ENCODE peak calls at places on chromosome 19, in six cellular contexts. S is neural progenitor cell, L is fibroblast of lung, R is mammary epithelial cell, G is MM.1S, H is keratinocyte. N is an unnamed sample.

GRCh38 chr19:58520257-58520599 is 618 bp upstream of the ZBTB45 start:
- DNase-seq in R (no peak), L (no peak), H (no peak), G (no peak), S (no peak), N (no peak)

GRCh38 chr19:31223805-31224534 is 125.3 kb downstream of the TSHZ3 start:
- DNase-seq in L (peak), H (no peak), R (no peak), G (no peak), S (no peak), N (peak)

GRCh38 chr19:31535691-31536460 is 186.6 kb upstream of the TSHZ3 start:
- DNase-seq in H (no peak), S (no peak), G (no peak), R (no peak), L (no peak), N (no peak)

GRCh38 chr19:53552001-53552721 is 14.2 kb downstream of the ZNF331 start:
- DNase-seq in R (no peak), S (no peak), H (no peak), G (no peak), L (no peak), N (no peak)

GRCh38 chr19:58042709-58043340 is 9.0 kb downstream of the ZSCAN1 start:
- DNase-seq in R (no peak), S (peak), G (no peak), H (no peak), L (no peak), N (no peak)

GRCh38 chr19:42433503-42434260 is 6.5 kb upstream of the LIPE start:
- DNase-seq in G (peak), R (peak), H (no peak), L (peak), S (peak), N (no peak)

GRCh38 chr19:6753178-6754031 is 13.8 kb downstream of the SH2D3A start:
- DNase-seq in G (no peak), H (no peak), S (peak), R (no peak), L (peak), N (peak)

GRCh38 chr19:2412449-2412848 is 14.9 kb downstream of the TIMM13 start:
- DNase-seq in H (no peak), L (no peak), S (no peak), G (no peak), R (no peak), N (no peak)

GRCh38 chr19:33273881-33274662 is 28.3 kb downstream of the CEBPA start:
- DNase-seq in H (peak), L (peak), R (peak), S (no peak), G (no peak), N (peak)

GRCh38 chr19:29927944-29928669 is 13.9 kb upstream of the URI1 start:
- DNase-seq in S (peak), H (no peak), R (no peak), L (no peak), G (no peak), N (no peak)

GRCh38 chr19:11560404-11560988 is 1.5 kb upstream of the ELOF1 start:
- DNase-seq in G (peak), H (no peak), R (peak), S (peak), L (peak), N (peak)

GRCh38 chr19:52889931-52890330 is 7.5 kb downstream of the ZNF320 start:
- DNase-seq in R (no peak), L (no peak), H (no peak), S (no peak), G (no peak), N (no peak)

GRCh38 chr19:3145909-3146676 is 10.3 kb downstream of the GNA15 start:
- DNase-seq in H (no peak), G (no peak), L (no peak), S (peak), R (no peak), N (no peak)

GRCh38 chr19:55086730-55087541 is 11.3 kb downstream of the EPS8L1 start:
- DNase-seq in G (no peak), L (peak), H (no peak), S (peak), R (no peak), N (peak)

GRCh38 chr19:50777830-50778303 is 7.6 kb downstream of the GPR32 start:
- DNase-seq in S (peak), L (no peak), H (no peak), G (no peak), R (peak), N (no peak)
- TF ChIP-seq EZH2 in S (peak), L (no peak), H (peak), G (no peak), R (no peak), N (no peak)

DNA sequence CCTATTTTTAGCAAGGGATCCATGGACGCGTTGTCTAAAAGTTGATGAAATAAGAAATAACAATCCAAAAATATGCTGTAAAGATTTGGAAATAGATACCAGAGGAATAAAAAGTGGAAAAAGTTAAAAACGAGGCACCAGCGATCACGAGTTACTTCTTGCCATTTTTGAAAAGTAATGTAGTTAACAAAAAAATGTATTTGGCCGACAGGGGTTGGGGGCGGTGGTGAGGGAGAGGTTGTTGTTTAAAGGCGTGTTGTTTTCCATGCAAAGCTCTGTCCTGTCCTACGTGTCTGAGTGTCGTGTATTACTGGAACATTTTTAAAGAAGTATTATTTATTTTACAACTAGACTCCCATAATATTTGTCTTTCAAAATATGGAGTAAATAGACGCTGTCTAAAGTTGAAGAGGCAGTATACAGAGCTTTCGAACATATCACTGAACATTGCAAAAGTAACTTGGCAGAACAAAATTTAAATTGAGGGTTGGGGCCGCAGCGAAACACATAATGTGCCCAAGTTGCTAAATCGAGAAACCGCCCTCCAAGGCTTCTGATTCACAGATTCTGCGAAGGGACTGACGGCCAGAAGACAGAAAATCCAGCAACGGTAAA is 836 bp downstream of the FBXO17 start:
- DNase-seq in H (no peak), G (no peak), S (no peak), L (no peak), R (no peak), N (no peak)
- H2AFZ ChIP-seq in H (peak), G (no peak), S (peak), L (peak), R (peak), N (peak)

GRCh38 chr19:5016268-5016667 is 47.4 kb downstream of the KDM4B start:
- DNase-seq in L (no peak), G (no peak), R (no peak), S (no peak), H (no peak), N (no peak)
- H3K9ac ChIP-seq in L (no peak), G (no peak), R (no peak), S (no peak), H (peak), N (no peak)

GRCh38 chr19:46412983-46413261 is 442 bp downstream of the CCDC8 start:
- DNase-seq in S (no peak), G (no peak), L (no peak), R (no peak), H (no peak), N (no peak)
- TF ChIP-seq EZH2 in S (no peak), G (no peak), L (peak), R (no peak), H (no peak), N (no peak)